ENCODE peak calls at places on chromosome 18, in ten cellular contexts. N is NCI-H774; A is pancreas; O is hepatic stellate cell; X is HTR-8/SVneo; G is cardiac muscle cell; T is stimulated activated CD8-positive, alpha-beta memory T cell treated with anti-CD3 and anti-CD28 coated beads, Interleukin-7, amount 100 ng/mL, for 48 hours; Z is AML-193; S is neural progenitor cell; K is B cell. V is an unnamed sample.

GRCh38 chr18:70380915-70381896 is 92.4 kb downstream of the SOCS6 start:
- DNase-seq in N (peak; percentile 57), A (peak; percentile 52), O (no peak), X (no peak), G (peak; percentile 57), T (no peak), Z (no peak), S (peak; percentile 66), K (no peak), V (no peak)

GRCh38 chr18:57845468-57846103 is 42.5 kb upstream of the ATP8B1 start:
- DNase-seq in N (no peak), A (no peak), O (no peak), X (no peak), G (no peak), T (no peak), Z (no peak), S (no peak), K (no peak), V (no peak)

GRCh38 chr18:60534539-60534938 is 162.0 kb upstream of the MC4R start:
- DNase-seq in N (no peak), A (no peak), O (no peak), X (peak; percentile 2), G (no peak), T (no peak), Z (no peak), S (no peak), K (no peak), V (no peak)

GRCh38 chr18:10010611-10011015 is 96.8 kb downstream of the VAPA start:
- DNase-seq in N (no peak), A (peak; percentile 62), O (peak; percentile 70), X (peak; percentile 29), G (no peak), T (no peak), Z (no peak), S (no peak), K (no peak), V (peak; percentile 85)

GRCh38 chr18:49690307-49690706 is 123.0 kb downstream of the ACAA2 start:
- DNase-seq in N (no peak), A (no peak), O (peak; percentile 51), X (peak; percentile 33), G (no peak), T (no peak), Z (no peak), S (no peak), K (no peak), V (no peak)

GRCh38 chr18:44458777-44459176 is 221.9 kb upstream of the SETBP1 start:
- DNase-seq in N (no peak), A (no peak), O (no peak), X (no peak), G (no peak), T (no peak), Z (no peak), S (no peak), K (no peak), V (no peak)

GRCh38 chr18:499351-500229 is 911 bp downstream of the COLEC12 start:
- DNase-seq in N (no peak), A (no peak), O (no peak), X (peak; percentile 56), G (peak; percentile 52), T (no peak), Z (no peak), S (peak; percentile 33), K (no peak), V (no peak)

GRCh38 chr18:36064027-36064808 is 3.1 kb downstream of the RPRD1A start:
- DNase-seq in N (no peak), A (no peak), O (no peak), X (no peak), G (no peak), T (no peak), Z (no peak), S (no peak), K (no peak), V (no peak)

GRCh38 chr18:49974079-49974478 is 160.7 kb upstream of the ACAA2 start:
- DNase-seq in N (no peak), A (no peak), O (no peak), X (no peak), G (no peak), T (no peak), Z (no peak), S (no peak), K (no peak), V (no peak)

GRCh38 chr18:62523255-62523588 is 397 bp downstream of the ZCCHC2 start:
- DNase-seq in N (no peak), A (no peak), O (no peak), X (no peak), G (no peak), T (no peak), Z (no peak), S (no peak), K (peak; percentile 94), V (no peak)

GRCh38 chr18:57915848-57916596 is 112.9 kb upstream of the ATP8B1 start:
- DNase-seq in N (no peak), A (peak; percentile 13), O (no peak), X (no peak), G (no peak), T (no peak), Z (no peak), S (peak; percentile 43), K (no peak), V (no peak)

GRCh38 chr18:46481048-46481846 is 175.8 kb downstream of the LOXHD1 start:
- DNase-seq in N (no peak), A (peak; percentile 45), O (peak; percentile 45), X (peak; percentile 38), G (peak; percentile 66), T (peak; percentile 9), Z (peak; percentile 33), S (peak; percentile 73), K (peak; percentile 50), V (no peak)

GRCh38 chr18:8140841-8141501 is 468.3 kb upstream of the RAB12 start:
- DNase-seq in N (no peak), A (no peak), O (no peak), X (peak; percentile 19), G (no peak), T (no peak), Z (no peak), S (no peak), K (no peak), V (no peak)